ENCODE peak calls at places on chromosomes 3 and 15, in six cellular contexts. Q is mesenchymal stem cell; I is astrocyte of the spinal cord; R is fibroblast of pulmonary artery; J is CD8-positive, alpha-beta T cell; U is lower leg skin. S is an unnamed sample.

GRCh38 chr3:171980578-171981270 is 58.7 kb upstream of the FNDC3B start:
- DNase-seq in Q (no peak), I (no peak), R (peak; percentile 84), J (no peak), U (no peak), S (no peak)

GRCh38 chr15:51100785-51101489 is 6.2 kb upstream of the TNFAIP8L3 start:
- DNase-seq in Q (no peak), I (no peak), R (no peak), J (no peak), U (no peak), S (no peak)

GRCh38 chr3:175186511-175186910 is 327.4 kb downstream of the NAALADL2 start:
- DNase-seq in Q (peak; percentile 16), I (peak; percentile 27), R (no peak), J (no peak), U (no peak), S (no peak)

GRCh38 chr15:75389791-75390382 is 21.5 kb upstream of the MAN2C1 start:
- DNase-seq in Q (no peak), I (peak; percentile 10), R (no peak), J (no peak), U (no peak), S (no peak)

GRCh38 chr15:38084289-38084688 is 149.8 kb downstream of the TMCO5A start:
- DNase-seq in Q (peak; percentile 30), I (peak; percentile 58), R (peak; percentile 39), J (no peak), U (no peak), S (no peak)

GRCh38 chr15:76682259-76682658 is 222.9 kb downstream of the SCAPER start:
- DNase-seq in Q (no peak), I (no peak), R (no peak), J (no peak), U (no peak), S (no peak)

GRCh38 chr3:71990545-71990944 is 205.6 kb upstream of the PROK2 start:
- DNase-seq in Q (no peak), I (no peak), R (no peak), J (no peak), U (no peak), S (no peak)

GRCh38 chr15:26355671-26356070 is 417.2 kb downstream of the GABRB3 start:
- DNase-seq in Q (no peak), I (no peak), R (no peak), J (no peak), U (no peak), S (no peak)

GRCh38 chr3:191894406-191894805 is 433.4 kb downstream of the PYDC2 start:
- DNase-seq in Q (no peak), I (peak; percentile 39), R (no peak), J (no peak), U (no peak), S (no peak)

GRCh38 chr3:187971629-187972028 is 182.3 kb upstream of the LPP start:
- DNase-seq in Q (no peak), I (no peak), R (no peak), J (no peak), U (no peak), S (no peak)

GRCh38 chr3:69500604-69501003 is 114.7 kb upstream of the FRMD4B start:
- DNase-seq in Q (no peak), I (no peak), R (no peak), J (no peak), U (peak; percentile 43), S (no peak)

GRCh38 chr3:178833696-178834095 is 237.9 kb downstream of the ZMAT3 start:
- DNase-seq in Q (no peak), I (no peak), R (no peak), J (no peak), U (no peak), S (no peak)

GRCh38 chr15:82880704-82881103 is 71.3 kb downstream of the WHAMM start:
- DNase-seq in Q (no peak), I (no peak), R (no peak), J (no peak), U (no peak), S (no peak)

GRCh38 chr3:177599331-177599730 is 402.0 kb upstream of the TBL1XR1 start:
- DNase-seq in Q (no peak), I (no peak), R (no peak), J (no peak), U (no peak), S (no peak)

GRCh38 chr3:193665370-193665989 is 72.5 kb downstream of the OPA1 start:
- DNase-seq in Q (peak; percentile 49), I (peak; percentile 58), R (peak; percentile 70), J (no peak), U (no peak), S (no peak)

GRCh38 chr15:78368671-78369070 is 28.5 kb downstream of the CRABP1 start:
- DNase-seq in Q (no peak), I (peak; percentile 9), R (no peak), J (no peak), U (no peak), S (peak; percentile 68)

GRCh38 chr3:80391573-80391972 is 623.8 kb upstream of the ROBO1 start:
- DNase-seq in Q (no peak), I (no peak), R (no peak), J (no peak), U (no peak), S (no peak)

GRCh38 chr15:47824185-47824584 is 106.9 kb downstream of the SEMA6D start:
- DNase-seq in Q (no peak), I (no peak), R (no peak), J (no peak), U (peak; percentile 44), S (no peak)

GRCh38 chr3:134846084-134846483 is 51.0 kb downstream of the EPHB1 start:
- DNase-seq in Q (no peak), I (no peak), R (no peak), J (no peak), U (no peak), S (no peak)

GRCh38 chr3:133570139-133570936 is 3.1 kb upstream of the CDV3 start:
- DNase-seq in Q (peak; percentile 79), I (peak; percentile 89), R (peak; percentile 93), J (no peak), U (no peak), S (peak; percentile 69)

GRCh38 chr3:15069441-15069840 is 4.3 kb upstream of the MRPS25 start:
- DNase-seq in Q (no peak), I (no peak), R (no peak), J (no peak), U (no peak), S (no peak)

GRCh38 chr3:27943106-27943505 is 221.0 kb upstream of the EOMES start:
- DNase-seq in Q (no peak), I (no peak), R (peak; percentile 19), J (no peak), U (no peak), S (no peak)

GRCh38 chr3:53011324-53011723 is 34.5 kb downstream of the SFMBT1 start:
- DNase-seq in Q (no peak), I (no peak), R (no peak), J (no peak), U (no peak), S (no peak)

GRCh38 chr3:13461169-13462124 is 18.7 kb upstream of the HDAC11 start:
- DNase-seq in Q (peak; percentile 39), I (peak; percentile 27), R (peak; percentile 37), J (peak; percentile 49), U (no peak), S (no peak)

GRCh38 chr3:25782938-25783660 is at the start of gene NGLY1:
- DNase-seq in Q (peak; percentile 80), I (peak; percentile 83), R (peak; percentile 83), J (peak; percentile 72), U (peak; percentile 70), S (peak; percentile 79)

GRCh38 chr3:113110263-113110662 is 101.1 kb upstream of the BOC start:
- DNase-seq in Q (no peak), I (no peak), R (peak; percentile 42), J (no peak), U (no peak), S (no peak)

DNA sequence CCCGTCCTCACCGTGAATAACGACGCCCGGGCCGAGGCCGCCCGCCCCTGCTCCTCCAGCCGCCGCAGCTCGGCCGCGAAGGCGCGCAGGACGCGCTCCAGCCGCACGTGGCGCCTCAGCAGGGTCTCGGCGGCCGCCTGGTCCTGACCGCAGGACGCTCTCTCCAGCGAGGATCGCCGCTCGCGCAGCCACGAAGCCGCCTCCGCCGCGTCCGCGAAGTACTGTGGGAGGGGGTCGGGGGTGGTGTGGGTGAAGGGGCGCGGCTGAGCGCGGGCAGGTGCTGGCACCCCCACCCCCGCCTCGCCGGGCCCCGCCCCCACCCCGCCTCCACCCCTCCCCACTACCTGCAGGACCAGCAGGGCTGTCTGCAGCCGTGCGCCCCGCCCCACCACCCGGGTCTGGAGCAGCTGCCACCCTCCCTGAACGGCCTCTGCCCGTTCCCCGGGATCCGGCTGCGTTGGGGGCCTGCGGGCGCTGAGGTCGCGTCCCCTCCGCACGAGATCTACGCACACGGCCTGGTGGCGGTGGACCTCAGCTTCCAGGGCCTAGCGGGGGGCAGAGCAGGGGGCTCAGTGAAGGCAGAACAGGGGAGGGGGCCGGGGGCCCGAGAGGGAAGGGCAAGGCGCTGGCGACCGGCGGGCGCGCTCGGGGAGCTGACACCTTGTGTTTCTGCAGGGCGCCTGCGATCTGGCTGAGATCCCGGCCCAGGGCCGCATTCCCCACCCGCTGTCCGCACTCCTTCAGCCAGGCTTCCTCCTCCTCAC is 11.7 kb downstream of the SPTBN5 start:
- DNase-seq in Q (no peak), I (peak; percentile 22), R (peak; percentile 15), J (no peak), U (no peak), S (no peak)
- H3K4me3 ChIP-seq in Q (peak overlapping the region; percentile 18), I (no peak overlapping the region), R (no peak overlapping the region), J (no peak overlapping the region), U (no peak overlapping the region), S (no peak overlapping the region)

DNA sequence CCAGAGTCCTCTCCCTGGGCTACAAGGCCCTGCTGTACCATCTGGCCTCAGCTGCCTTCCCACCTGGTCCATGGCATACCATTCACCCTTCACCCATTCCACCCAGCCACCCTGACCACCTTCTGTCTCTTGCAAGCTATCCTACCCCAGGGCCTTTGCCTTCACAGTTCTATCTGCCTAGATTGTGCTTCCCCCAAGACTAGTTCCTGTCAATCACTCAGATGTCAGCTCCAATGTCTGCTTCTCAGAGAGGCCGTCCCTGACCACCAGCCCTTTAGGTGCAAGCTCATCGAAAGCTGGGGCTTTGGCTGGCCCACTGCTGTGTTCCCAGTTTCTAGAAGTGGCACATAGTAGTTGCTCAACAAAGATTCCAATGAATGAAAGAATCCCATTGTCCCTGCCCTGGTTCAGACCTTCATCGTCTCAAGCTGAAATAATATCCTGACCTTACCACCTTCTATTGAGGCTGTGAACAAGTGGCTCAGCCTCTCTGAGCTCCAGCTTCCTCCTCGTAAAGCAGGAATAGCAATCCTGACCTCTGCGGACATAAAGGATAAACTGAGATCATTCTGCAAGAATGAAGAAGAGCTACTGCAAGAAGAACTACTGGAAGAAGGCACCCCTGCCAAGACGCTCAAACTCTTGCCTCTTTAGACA is 15.8 kb downstream of the EFCAB12 start:
- DNase-seq in Q (peak; percentile 88), I (peak; percentile 54), R (peak; percentile 52), J (no peak), U (no peak), S (no peak)
- H3K4me3 ChIP-seq in Q (no peak overlapping the region), I (no peak overlapping the region), R (no peak overlapping the region), J (no peak overlapping the region), U (no peak overlapping the region), S (no peak overlapping the region)

GRCh38 chr15:33722005-33722672 is 246.2 kb upstream of the CHRM5 start:
- DNase-seq in Q (peak; percentile 70), I (peak; percentile 36), R (peak; percentile 66), J (no peak), U (no peak), S (no peak)
- H3K4me3 ChIP-seq in Q (no peak overlapping the region), I (no peak overlapping the region), R (no peak overlapping the region), J (no peak overlapping the region), U (no peak overlapping the region), S (no peak overlapping the region)

DNA sequence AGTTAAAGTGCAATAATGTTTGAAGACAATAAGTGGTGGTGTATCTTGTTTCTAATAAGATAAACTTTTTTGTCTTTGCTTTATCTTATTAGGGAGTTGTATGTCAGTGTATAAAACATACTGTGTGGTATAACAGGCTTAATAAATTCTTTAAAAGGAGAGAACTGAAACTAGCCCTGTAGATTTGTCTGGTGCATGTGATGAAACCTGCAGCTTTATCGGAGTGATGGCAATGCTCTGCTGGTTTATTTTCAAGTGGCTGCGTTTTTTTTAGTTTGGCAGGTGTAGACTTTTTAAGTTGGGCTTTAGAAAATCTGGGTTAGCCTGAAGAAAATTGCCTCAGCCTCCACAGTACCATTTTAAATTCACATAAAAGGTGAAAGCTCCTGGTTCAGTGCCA is 2.7 kb downstream of the RPL15 start:
- DNase-seq in Q (no peak), I (no peak), R (no peak), J (no peak), U (no peak), S (no peak)
- H3K4me3 ChIP-seq in Q (no peak overlapping the region), I (no peak overlapping the region), R (no peak overlapping the region), J (no peak overlapping the region), U (no peak overlapping the region), S (no peak overlapping the region)